ENCODE peak calls at places on chromosome 19, in four cellular contexts. One of them, this sample, is unnamed.

GRCh38 chr19:57748029-57748428 is 1.4 kb downstream of the ZNF776 start:
- DNase-seq in GM12865: no peak
- DNase-seq in cardiac fibroblast: no peak
- DNase-seq in cardiac muscle cell: no peak
- DNase-seq in this sample: no peak

GRCh38 chr19:12783226-12783848 is 7.9 kb upstream of the JUNB start:
- DNase-seq in cardiac fibroblast: no peak
- DNase-seq in GM12865: peak
- DNase-seq in cardiac muscle cell: no peak
- DNase-seq in this sample: no peak

GRCh38 chr19:33299061-33299665 is 3.2 kb downstream of the CEBPA start:
- DNase-seq in cardiac fibroblast: no peak
- DNase-seq in GM12865: no peak
- DNase-seq in cardiac muscle cell: no peak
- DNase-seq in this sample: no peak

GRCh38 chr19:41936416-41936850 is 8.2 kb upstream of the ERFL start:
- DNase-seq in GM12865: no peak
- DNase-seq in cardiac fibroblast: peak
- DNase-seq in cardiac muscle cell: no peak
- DNase-seq in this sample: peak

GRCh38 chr19:2127758-2128157 is 23.6 kb downstream of the AP3D1 start:
- DNase-seq in cardiac muscle cell: no peak
- DNase-seq in GM12865: no peak
- DNase-seq in cardiac fibroblast: no peak
- DNase-seq in this sample: no peak

GRCh38 chr19:17797397-17798201 is 2.7 kb downstream of the B3GNT3 start:
- DNase-seq in GM12865: no peak
- DNase-seq in cardiac muscle cell: no peak
- DNase-seq in cardiac fibroblast: peak
- DNase-seq in this sample: no peak

GRCh38 chr19:41641879-41642485 is 15.1 kb upstream of the CEACAM4 start:
- DNase-seq in GM12865: peak
- DNase-seq in cardiac fibroblast: peak
- DNase-seq in cardiac muscle cell: peak
- DNase-seq in this sample: peak

GRCh38 chr19:40623403-40624239 is 22.5 kb downstream of the LTBP4 start:
- DNase-seq in GM12865: no peak
- DNase-seq in cardiac muscle cell: peak
- DNase-seq in cardiac fibroblast: no peak
- DNase-seq in this sample: no peak

GRCh38 chr19:7701049-7701653 is 780 bp downstream of the FCER2 start:
- DNase-seq in cardiac fibroblast: no peak
- DNase-seq in GM12865: peak
- DNase-seq in cardiac muscle cell: no peak
- DNase-seq in this sample: no peak

GRCh38 chr19:47511128-47511517 is 3.7 kb downstream of the NAPA start:
- DNase-seq in cardiac muscle cell: no peak
- DNase-seq in GM12865: no peak
- DNase-seq in cardiac fibroblast: no peak
- DNase-seq in this sample: no peak

GRCh38 chr19:55644842-55645511 is 1.5 kb downstream of the ZNF581 start:
- DNase-seq in cardiac fibroblast: no peak
- DNase-seq in cardiac muscle cell: no peak
- DNase-seq in GM12865: peak
- DNase-seq in this sample: no peak

GRCh38 chr19:55459551-55459949 is 1.9 kb downstream of the ISOC2 start:
- DNase-seq in GM12865: no peak
- DNase-seq in cardiac muscle cell: no peak
- DNase-seq in cardiac fibroblast: no peak
- DNase-seq in this sample: no peak

GRCh38 chr19:8361921-8362793 is 1.8 kb upstream of the ANGPTL4 start:
- DNase-seq in GM12865: no peak
- DNase-seq in cardiac fibroblast: peak
- DNase-seq in cardiac muscle cell: peak
- DNase-seq in this sample: peak

GRCh38 chr19:45913874-45914830 is at the start of gene NANOS2:
- DNase-seq in cardiac muscle cell: peak
- DNase-seq in cardiac fibroblast: peak
- DNase-seq in GM12865: peak
- DNase-seq in this sample: no peak

GRCh38 chr19:13070425-13071140 is 32.1 kb downstream of the LYL1 start:
- DNase-seq in GM12865: no peak
- DNase-seq in cardiac fibroblast: no peak
- DNase-seq in cardiac muscle cell: no peak
- DNase-seq in this sample: no peak

GRCh38 chr19:17997969-17998826 is 9.8 kb upstream of the ARRDC2 start:
- DNase-seq in GM12865: no peak
- DNase-seq in cardiac fibroblast: peak
- DNase-seq in cardiac muscle cell: no peak
- DNase-seq in this sample: no peak

GRCh38 chr19:40356681-40357595 is 8.4 kb downstream of the PLD3 start:
- DNase-seq in cardiac fibroblast: peak
- DNase-seq in GM12865: peak
- DNase-seq in cardiac muscle cell: no peak
- DNase-seq in this sample: peak

GRCh38 chr19:9785367-9786331 is 17.1 kb upstream of the ZNF846 start:
- DNase-seq in cardiac muscle cell: peak
- DNase-seq in GM12865: peak
- DNase-seq in cardiac fibroblast: peak
- DNase-seq in this sample: peak
- TF ChIP-seq CTCF in cardiac muscle cell: no peak
- TF ChIP-seq CTCF in GM12865: no peak
- TF ChIP-seq CTCF in cardiac fibroblast: no peak
- TF ChIP-seq CTCF in this sample: no peak

GRCh38 chr19:29882719-29883105 is 59.3 kb upstream of the URI1 start:
- DNase-seq in cardiac muscle cell: no peak
- DNase-seq in cardiac fibroblast: no peak
- DNase-seq in GM12865: no peak
- DNase-seq in this sample: no peak

GRCh38 chr19:29878973-29879654 is 62.9 kb upstream of the URI1 start:
- DNase-seq in cardiac muscle cell: peak
- DNase-seq in cardiac fibroblast: peak
- DNase-seq in GM12865: no peak
- DNase-seq in this sample: peak

GRCh38 chr19:29880498-29881081 is 61.4 kb upstream of the URI1 start:
- DNase-seq in cardiac fibroblast: no peak
- DNase-seq in GM12865: no peak
- DNase-seq in cardiac muscle cell: no peak
- DNase-seq in this sample: no peak

GRCh38 chr19:29881386-29881785 is 60.7 kb upstream of the URI1 start:
- DNase-seq in cardiac fibroblast: no peak
- DNase-seq in GM12865: no peak
- DNase-seq in cardiac muscle cell: no peak
- DNase-seq in this sample: peak

DNA sequence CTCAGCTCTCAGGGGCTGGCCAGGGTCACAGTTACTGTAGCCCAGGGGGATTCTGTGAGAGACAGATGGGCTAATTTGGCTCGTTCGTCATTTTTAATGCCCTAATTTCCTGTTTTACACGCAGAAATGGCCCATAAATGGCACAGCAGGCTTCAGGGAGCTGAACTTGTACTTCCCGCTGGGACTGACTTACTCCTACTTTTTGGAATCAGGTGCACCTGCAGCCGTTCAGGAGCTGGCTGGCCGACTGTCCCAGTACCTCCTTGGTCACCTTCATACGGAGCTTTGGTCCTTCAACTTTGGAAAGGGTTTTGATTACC is 62.4 kb upstream of the URI1 start:
- DNase-seq in cardiac fibroblast: no peak
- DNase-seq in GM12865: no peak
- DNase-seq in cardiac muscle cell: no peak
- DNase-seq in this sample: no peak
- H3K4me3 ChIP-seq in cardiac fibroblast: no peak
- H3K4me3 ChIP-seq in GM12865: no peak
- H3K4me3 ChIP-seq in cardiac muscle cell: no peak
- H3K4me3 ChIP-seq in this sample: no peak

DNA sequence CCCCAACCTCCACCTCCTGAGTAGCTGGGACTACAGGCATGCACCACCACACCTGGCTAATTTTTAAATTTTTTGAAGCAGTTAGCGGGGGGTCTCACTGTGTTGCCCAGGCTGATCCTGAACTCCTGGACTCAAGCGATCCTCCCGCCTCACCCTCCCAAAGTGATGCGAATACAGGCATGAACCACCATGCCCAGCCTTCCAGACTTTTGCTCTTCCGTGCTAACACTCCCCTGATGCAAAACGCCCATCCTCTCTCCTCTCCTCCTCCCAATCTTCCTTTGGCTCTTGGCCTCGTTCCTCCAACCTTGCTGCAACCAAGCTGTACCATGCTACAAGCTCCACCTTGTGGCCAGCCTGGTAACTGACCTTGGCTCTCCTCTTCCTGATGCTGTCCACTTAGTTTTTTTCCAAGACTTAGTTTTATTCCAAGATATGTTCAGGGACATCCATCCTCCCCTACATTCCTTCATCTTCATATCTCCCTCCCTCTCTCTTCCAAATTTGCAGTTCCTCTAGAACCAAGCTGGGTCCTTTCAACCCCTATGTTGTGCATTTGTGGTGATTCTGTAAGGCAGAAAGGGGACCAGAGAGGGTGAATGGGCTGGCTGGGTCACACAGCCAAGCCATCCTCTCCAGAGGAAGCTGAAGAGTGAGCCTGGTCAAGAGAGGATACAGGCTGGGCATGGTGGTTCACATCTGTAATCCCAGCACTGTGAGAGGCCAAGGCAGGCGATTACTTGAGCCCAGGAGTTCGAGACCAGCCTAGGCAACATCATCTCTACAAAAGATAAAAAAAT is 32.8 kb downstream of the TINCR start:
- DNase-seq in cardiac muscle cell: no peak
- DNase-seq in GM12865: peak
- DNase-seq in cardiac fibroblast: peak
- DNase-seq in this sample: no peak
- TF ChIP-seq CTCF in cardiac muscle cell: peak
- TF ChIP-seq CTCF in GM12865: peak
- TF ChIP-seq CTCF in cardiac fibroblast: peak
- TF ChIP-seq CTCF in this sample: peak

GRCh38 chr19:50514346-50515167 is 844 bp upstream of the ASPDH start:
- DNase-seq in cardiac muscle cell: peak
- DNase-seq in GM12865: no peak
- DNase-seq in cardiac fibroblast: no peak
- DNase-seq in this sample: no peak
- H3K4me3 ChIP-seq in cardiac muscle cell: no peak
- H3K4me3 ChIP-seq in GM12865: no peak
- H3K4me3 ChIP-seq in cardiac fibroblast: no peak
- H3K4me3 ChIP-seq in this sample: no peak

DNA sequence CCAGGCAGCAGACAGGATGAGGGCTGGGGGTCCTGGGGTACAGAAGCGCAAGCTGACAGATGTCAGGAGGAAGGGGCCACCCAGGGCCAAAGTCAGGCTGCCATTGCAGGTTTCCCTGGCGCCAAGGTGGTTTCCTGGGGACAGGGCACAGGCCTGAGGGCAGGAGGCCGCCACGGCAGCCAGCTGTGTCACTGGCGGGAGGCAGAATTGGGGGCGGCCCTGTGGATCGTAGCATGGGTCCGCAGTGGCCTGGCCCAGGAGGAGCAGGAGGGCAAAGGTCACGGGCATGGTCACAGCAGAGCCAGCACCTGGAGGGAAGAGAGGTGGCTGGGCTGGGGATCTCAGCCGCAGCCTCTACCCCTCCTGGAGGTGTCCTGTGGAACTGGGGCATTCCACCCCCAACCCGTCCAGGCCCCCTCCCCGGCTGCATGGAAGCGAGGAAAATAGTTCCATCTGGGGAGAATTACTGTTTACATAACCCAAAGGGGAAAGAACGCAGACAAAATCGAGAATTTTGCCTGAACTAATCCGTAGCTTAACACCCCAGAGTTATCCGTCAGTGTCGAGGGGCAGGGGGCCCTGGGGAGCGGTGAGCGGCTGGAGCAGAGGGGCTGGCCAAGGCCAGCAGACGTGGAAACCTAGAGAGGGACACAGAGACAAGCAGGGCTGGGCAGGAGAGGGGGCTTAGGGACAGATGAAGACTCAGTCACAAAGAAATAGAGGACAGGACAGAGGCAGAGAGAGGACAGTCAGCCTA is 1.9 kb downstream of the NTN5 start:
- DNase-seq in cardiac muscle cell: no peak
- DNase-seq in GM12865: no peak
- DNase-seq in cardiac fibroblast: no peak
- DNase-seq in this sample: no peak
- TF ChIP-seq CTCF in cardiac muscle cell: no peak
- TF ChIP-seq CTCF in GM12865: no peak
- TF ChIP-seq CTCF in cardiac fibroblast: no peak
- TF ChIP-seq CTCF in this sample: no peak

DNA sequence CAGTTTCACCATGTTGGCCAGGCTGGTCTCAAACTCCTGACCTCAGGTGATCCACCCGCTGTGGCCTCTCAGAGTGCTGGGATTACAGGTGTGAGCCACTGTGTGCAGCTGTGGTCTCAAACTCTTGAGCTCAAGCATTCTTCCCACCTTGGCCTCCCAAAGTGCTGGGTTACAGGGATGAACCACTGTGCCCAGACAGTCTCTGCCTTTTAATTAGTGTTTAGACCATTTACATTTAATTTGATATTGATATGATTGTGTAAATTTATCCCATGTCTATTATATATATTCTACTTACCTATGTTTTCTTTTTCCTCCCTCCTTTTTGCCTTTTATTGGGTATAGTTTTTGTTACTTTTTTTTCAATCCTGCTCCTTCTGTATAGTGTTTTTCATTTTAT is 1.9 kb downstream of the NFKBIB start:
- DNase-seq in GM12865: no peak
- DNase-seq in cardiac muscle cell: no peak
- DNase-seq in cardiac fibroblast: no peak
- DNase-seq in this sample: no peak
- H3K4me3 ChIP-seq in GM12865: no peak
- H3K4me3 ChIP-seq in cardiac muscle cell: no peak
- H3K4me3 ChIP-seq in cardiac fibroblast: no peak
- H3K4me3 ChIP-seq in this sample: no peak

DNA sequence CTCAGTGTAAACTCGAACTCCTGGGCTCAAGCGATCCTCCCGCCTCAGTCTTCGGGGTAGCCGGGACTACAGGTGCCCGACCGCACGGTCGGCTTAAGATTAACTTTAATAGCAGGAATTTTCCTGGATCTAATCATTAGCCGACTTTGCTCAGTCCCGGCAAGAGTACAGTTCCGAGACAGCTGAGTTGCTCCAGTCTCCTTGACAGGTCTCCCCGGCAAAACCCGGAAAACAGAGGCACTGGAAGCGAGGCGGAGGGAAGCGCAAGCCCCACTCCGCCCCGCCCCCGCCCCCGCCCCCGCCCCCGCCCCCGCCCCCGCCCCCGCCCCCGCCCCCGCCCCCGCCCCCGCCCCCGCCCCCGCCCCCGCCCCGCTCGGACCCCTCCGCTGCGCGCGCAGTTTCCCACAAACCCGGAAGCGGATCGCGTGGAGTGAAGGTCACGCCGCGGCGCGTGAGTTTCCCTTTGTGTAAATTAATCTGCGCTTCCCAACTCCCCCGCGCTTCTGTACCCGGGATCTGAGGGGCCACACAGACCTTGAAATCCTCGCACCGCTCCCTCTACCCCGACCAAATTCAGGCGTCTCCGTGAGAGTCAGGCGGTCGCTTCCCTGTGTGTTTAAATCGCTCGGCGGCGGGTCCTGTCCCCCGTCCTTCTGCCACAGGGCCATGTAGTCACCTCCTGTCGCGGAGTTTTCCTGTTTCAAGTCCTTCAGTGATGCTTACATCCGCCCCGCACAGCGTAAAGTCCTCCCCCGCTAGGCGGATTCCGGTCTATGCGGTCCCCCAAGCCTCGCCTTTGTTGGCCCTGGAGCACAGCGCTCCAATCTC is at the start of gene ZNF480:
- DNase-seq in GM12865: peak
- DNase-seq in cardiac fibroblast: peak
- DNase-seq in cardiac muscle cell: peak
- DNase-seq in this sample: peak
- TF ChIP-seq CTCF in GM12865: no peak
- TF ChIP-seq CTCF in cardiac fibroblast: no peak
- TF ChIP-seq CTCF in cardiac muscle cell: peak
- TF ChIP-seq CTCF in this sample: no peak

This sample was measured in AG10803.